ENCODE peak calls at places on chromosomes 11 and 22, in six cellular contexts. J, C, K, Y, U and H are unnamed samples.

GRCh38 chr11:72750556-72751292 is 1.5 kb downstream of the ARAP1 start:
- DNase-seq in J (no peak), C (no peak), K (no peak), Y (no peak), U (no peak), H (no peak)

GRCh38 chr11:120805960-120806555 is 217.8 kb upstream of the TBCEL start:
- DNase-seq in J (no peak), C (no peak), K (no peak), Y (no peak), U (no peak), H (no peak)

GRCh38 chr22:39920134-39920743 is 19.4 kb downstream of the GRAP2 start:
- DNase-seq in J (no peak), C (no peak), K (peak), Y (peak), U (no peak), H (no peak)

GRCh38 chr22:46604306-46604690 is 15.9 kb upstream of the GRAMD4 start:
- DNase-seq in J (no peak), C (no peak), K (peak), Y (no peak), U (no peak), H (no peak)

GRCh38 chr11:10659339-10660216 is 34.0 kb downstream of the IRAG1 start:
- DNase-seq in J (no peak), C (no peak), K (no peak), Y (no peak), U (no peak), H (no peak)

GRCh38 chr11:60993611-60994010 is 22.1 kb downstream of the CD6 start:
- DNase-seq in J (no peak), C (no peak), K (peak), Y (no peak), U (no peak), H (no peak)

GRCh38 chr11:76260296-76260695 is 54.0 kb upstream of the WNT11 start:
- DNase-seq in J (no peak), C (no peak), K (no peak), Y (no peak), U (no peak), H (no peak)

GRCh38 chr11:60926500-60926899 is 2.2 kb downstream of the TMEM132A start:
- DNase-seq in J (no peak), C (no peak), K (no peak), Y (no peak), U (no peak), H (no peak)

GRCh38 chr11:75233688-75234295 is 6.8 kb upstream of the TPBGL start:
- DNase-seq in J (no peak), C (no peak), K (no peak), Y (no peak), U (no peak), H (no peak)

GRCh38 chr11:97140885-97141494 is 751.2 kb downstream of the JRKL start:
- DNase-seq in J (no peak), C (no peak), K (no peak), Y (no peak), U (no peak), H (peak)

GRCh38 chr11:28123151-28123571 is 15.0 kb downstream of the METTL15 start:
- DNase-seq in J (no peak), C (no peak), K (no peak), Y (no peak), U (no peak), H (no peak)

GRCh38 chr22:20586403-20586745 is 79.0 kb downstream of the MED15 start:
- DNase-seq in J (no peak), C (no peak), K (no peak), Y (no peak), U (no peak), H (no peak)

GRCh38 chr11:27926981-27927481 is 180.9 kb downstream of the KIF18A start:
- DNase-seq in J (no peak), C (no peak), K (no peak), Y (no peak), U (no peak), H (no peak)

GRCh38 chr11:121681536-121681935 is 228.8 kb upstream of the SORL1-AS1 start:
- DNase-seq in J (no peak), C (no peak), K (no peak), Y (no peak), U (no peak), H (no peak)

GRCh38 chr11:121841487-121842167 is 274.4 kb downstream of the BLID start:
- DNase-seq in J (no peak), C (no peak), K (no peak), Y (no peak), U (no peak), H (peak)

GRCh38 chr11:112279901-112280267 is 19.2 kb upstream of the PLET1 start:
- DNase-seq in J (peak), C (no peak), K (peak), Y (peak), U (peak), H (no peak)

GRCh38 chr11:117818036-117818858 is 6.3 kb downstream of the FXYD2 start:
- DNase-seq in J (no peak), C (no peak), K (no peak), Y (peak), U (no peak), H (no peak)

GRCh38 chr11:122193457-122193856 is 77.4 kb upstream of the BLID start:
- DNase-seq in J (no peak), C (no peak), K (no peak), Y (no peak), U (no peak), H (no peak)

GRCh38 chr11:96215094-96215782 is 127.8 kb downstream of the MAML2 start:
- DNase-seq in J (no peak), C (no peak), K (peak), Y (no peak), U (no peak), H (no peak)

GRCh38 chr22:22935546-22936157 is 48.0 kb downstream of the IGLL5 start:
- DNase-seq in J (no peak), C (no peak), K (no peak), Y (no peak), U (no peak), H (no peak)